ENCODE peak calls at places on chromosome 12, in six cellular contexts. One of them, this sample, is unnamed.
A peak's percentile ranks its signal among the peaks of the same experiment; 100 is the strongest.

GRCh38 chr12:125185740-125186470 is 120.7 kb downstream of the AACS start:
- DNase-seq in pons: peak; percentile 68
- DNase-seq in NCI-H1436: peak; percentile 80
- DNase-seq in lung: peak; percentile 61
- DNase-seq in ELF-1: peak; percentile 82
- DNase-seq in SW 1271: no peak
- DNase-seq in this sample: no peak

GRCh38 chr12:62660763-62661162 is 194.1 kb downstream of the MON2 start:
- DNase-seq in NCI-H1436: no peak
- DNase-seq in pons: no peak
- DNase-seq in ELF-1: no peak
- DNase-seq in lung: no peak
- DNase-seq in SW 1271: peak; percentile 49
- DNase-seq in this sample: peak; percentile 15

GRCh38 chr12:78759387-78759786 is 105.2 kb upstream of the SYT1 start:
- DNase-seq in lung: no peak
- DNase-seq in pons: no peak
- DNase-seq in ELF-1: peak; percentile 5
- DNase-seq in NCI-H1436: no peak
- DNase-seq in SW 1271: no peak
- DNase-seq in this sample: no peak

GRCh38 chr12:90940872-90941499 is 14.0 kb downstream of the CCER1 start:
- DNase-seq in lung: no peak
- DNase-seq in NCI-H1436: peak; percentile 10
- DNase-seq in ELF-1: no peak
- DNase-seq in SW 1271: peak; percentile 3
- DNase-seq in pons: peak; percentile 17
- DNase-seq in this sample: no peak

GRCh38 chr12:52201520-52201839 is 9.7 kb upstream of the KRT80 start:
- DNase-seq in ELF-1: no peak
- DNase-seq in NCI-H1436: no peak
- DNase-seq in pons: no peak
- DNase-seq in SW 1271: no peak
- DNase-seq in lung: no peak
- DNase-seq in this sample: no peak

GRCh38 chr12:50201987-50202521 is 34.9 kb upstream of the CERS5 start:
- DNase-seq in SW 1271: peak; percentile 65
- DNase-seq in lung: no peak
- DNase-seq in NCI-H1436: no peak
- DNase-seq in ELF-1: peak; percentile 80
- DNase-seq in pons: no peak
- DNase-seq in this sample: peak; percentile 83

GRCh38 chr12:20300457-20300856 is 67.9 kb upstream of the PDE3A start:
- DNase-seq in ELF-1: no peak
- DNase-seq in SW 1271: no peak
- DNase-seq in NCI-H1436: no peak
- DNase-seq in lung: no peak
- DNase-seq in pons: no peak
- DNase-seq in this sample: no peak

GRCh38 chr12:26940820-26941219 is 2.5 kb downstream of the FGFR1OP2 start:
- DNase-seq in ELF-1: no peak
- DNase-seq in pons: no peak
- DNase-seq in lung: no peak
- DNase-seq in NCI-H1436: no peak
- DNase-seq in SW 1271: no peak
- DNase-seq in this sample: no peak

GRCh38 chr12:67650528-67651379 is 2.2 kb downstream of the DYRK2 start:
- DNase-seq in ELF-1: peak; percentile 28
- DNase-seq in NCI-H1436: no peak
- DNase-seq in pons: no peak
- DNase-seq in lung: no peak
- DNase-seq in SW 1271: no peak
- DNase-seq in this sample: no peak

GRCh38 chr12:58433969-58434368 is 486.3 kb downstream of the LRIG3 start:
- DNase-seq in SW 1271: no peak
- DNase-seq in pons: no peak
- DNase-seq in NCI-H1436: no peak
- DNase-seq in lung: no peak
- DNase-seq in ELF-1: no peak
- DNase-seq in this sample: no peak

GRCh38 chr12:10406725-10407124 is 2.8 kb downstream of the KLRC4 start:
- DNase-seq in lung: no peak
- DNase-seq in SW 1271: no peak
- DNase-seq in ELF-1: no peak
- DNase-seq in pons: no peak
- DNase-seq in NCI-H1436: no peak
- DNase-seq in this sample: no peak

GRCh38 chr12:42560977-42561376 is 28.6 kb downstream of the PRICKLE1 start:
- DNase-seq in pons: no peak
- DNase-seq in ELF-1: no peak
- DNase-seq in lung: no peak
- DNase-seq in NCI-H1436: no peak
- DNase-seq in SW 1271: no peak
- DNase-seq in this sample: no peak

GRCh38 chr12:11959117-11959823 is 111.5 kb upstream of the BCL2L14 start:
- DNase-seq in pons: no peak
- DNase-seq in SW 1271: no peak
- DNase-seq in lung: no peak
- DNase-seq in ELF-1: no peak
- DNase-seq in NCI-H1436: no peak
- DNase-seq in this sample: no peak

GRCh38 chr12:69243099-69244084 is 4.0 kb downstream of the CPSF6 start:
- DNase-seq in SW 1271: no peak
- DNase-seq in ELF-1: no peak
- DNase-seq in NCI-H1436: no peak
- DNase-seq in lung: no peak
- DNase-seq in pons: no peak
- DNase-seq in this sample: no peak

GRCh38 chr12:5201554-5202243 is 158.0 kb downstream of the KCNA5 start:
- DNase-seq in ELF-1: peak; percentile 92
- DNase-seq in SW 1271: no peak
- DNase-seq in pons: no peak
- DNase-seq in lung: no peak
- DNase-seq in NCI-H1436: no peak
- DNase-seq in this sample: no peak

GRCh38 chr12:121628037-121628436 is 1.7 kb downstream of the ORAI1 start:
- DNase-seq in NCI-H1436: no peak
- DNase-seq in pons: no peak
- DNase-seq in SW 1271: no peak
- DNase-seq in ELF-1: no peak
- DNase-seq in lung: no peak
- DNase-seq in this sample: no peak

GRCh38 chr12:58095002-58095401 is 153.6 kb downstream of the ATP23 start:
- DNase-seq in SW 1271: no peak
- DNase-seq in ELF-1: no peak
- DNase-seq in lung: no peak
- DNase-seq in NCI-H1436: no peak
- DNase-seq in pons: no peak
- DNase-seq in this sample: no peak

GRCh38 chr12:112406519-112407488 is 2.6 kb downstream of the RPL6 start:
- DNase-seq in NCI-H1436: no peak
- DNase-seq in lung: no peak
- DNase-seq in SW 1271: no peak
- DNase-seq in pons: no peak
- DNase-seq in ELF-1: no peak
- DNase-seq in this sample: no peak

GRCh38 chr12:102891756-102892155 is 25.3 kb downstream of the PAH start:
- DNase-seq in SW 1271: no peak
- DNase-seq in pons: no peak
- DNase-seq in lung: no peak
- DNase-seq in ELF-1: peak; percentile 61
- DNase-seq in NCI-H1436: no peak
- DNase-seq in this sample: no peak

GRCh38 chr12:5072326-5072725 is 28.6 kb downstream of the KCNA5 start:
- DNase-seq in ELF-1: no peak
- DNase-seq in lung: no peak
- DNase-seq in pons: no peak
- DNase-seq in SW 1271: no peak
- DNase-seq in NCI-H1436: no peak
- DNase-seq in this sample: no peak

GRCh38 chr12:57887631-57888406 is 41.3 kb upstream of the CTDSP2 start:
- DNase-seq in pons: no peak
- DNase-seq in SW 1271: no peak
- DNase-seq in ELF-1: peak; percentile 38
- DNase-seq in NCI-H1436: no peak
- DNase-seq in lung: peak; percentile 33
- DNase-seq in this sample: no peak

GRCh38 chr12:54300732-54301427 is at the start of gene NFE2:
- DNase-seq in ELF-1: peak; percentile 98
- DNase-seq in SW 1271: no peak
- DNase-seq in NCI-H1436: peak; percentile 33
- DNase-seq in lung: peak; percentile 71
- DNase-seq in pons: no peak
- DNase-seq in this sample: no peak

GRCh38 chr12:87667378-87667777 is 361.8 kb downstream of the C12orf50 start:
- DNase-seq in ELF-1: no peak
- DNase-seq in lung: no peak
- DNase-seq in pons: peak; percentile 11
- DNase-seq in NCI-H1436: no peak
- DNase-seq in SW 1271: no peak
- DNase-seq in this sample: no peak

GRCh38 chr12:105204916-105205315 is 31.1 kb downstream of the APPL2 start:
- DNase-seq in pons: no peak
- DNase-seq in lung: no peak
- DNase-seq in ELF-1: no peak
- DNase-seq in SW 1271: no peak
- DNase-seq in NCI-H1436: no peak
- DNase-seq in this sample: no peak

GRCh38 chr12:75774309-75775052 is 257.1 kb downstream of the PHLDA1 start:
- DNase-seq in SW 1271: no peak
- DNase-seq in ELF-1: no peak
- DNase-seq in NCI-H1436: no peak
- DNase-seq in lung: no peak
- DNase-seq in pons: no peak
- DNase-seq in this sample: no peak

GRCh38 chr12:49200882-49201594 is 12.2 kb upstream of the TUBA1A start:
- DNase-seq in SW 1271: no peak
- DNase-seq in ELF-1: no peak
- DNase-seq in NCI-H1436: peak; percentile 92
- DNase-seq in lung: no peak
- DNase-seq in pons: peak; percentile 73
- DNase-seq in this sample: no peak

GRCh38 chr12:7059780-7060179 is 738 bp upstream of the C1S start:
- DNase-seq in SW 1271: no peak
- DNase-seq in lung: no peak
- DNase-seq in pons: no peak
- DNase-seq in ELF-1: no peak
- DNase-seq in NCI-H1436: no peak
- DNase-seq in this sample: no peak

GRCh38 chr12:1356285-1356684 is 238.1 kb downstream of the FBXL14 start:
- DNase-seq in NCI-H1436: no peak
- DNase-seq in lung: no peak
- DNase-seq in ELF-1: no peak
- DNase-seq in pons: no peak
- DNase-seq in SW 1271: no peak
- DNase-seq in this sample: no peak

GRCh38 chr12:132284618-132285310 is 44.6 kb downstream of the GALNT9 start:
- DNase-seq in ELF-1: no peak
- DNase-seq in lung: no peak
- DNase-seq in pons: no peak
- DNase-seq in SW 1271: no peak
- DNase-seq in NCI-H1436: no peak
- DNase-seq in this sample: peak; percentile 30

GRCh38 chr12:116832353-116832752 is 48.9 kb downstream of the HRK start:
- DNase-seq in lung: no peak
- DNase-seq in ELF-1: no peak
- DNase-seq in SW 1271: no peak
- DNase-seq in pons: no peak
- DNase-seq in NCI-H1436: no peak
- DNase-seq in this sample: no peak

GRCh38 chr12:14199455-14200199 is 165.9 kb upstream of the ATF7IP start:
- DNase-seq in pons: no peak
- DNase-seq in SW 1271: no peak
- DNase-seq in ELF-1: no peak
- DNase-seq in lung: no peak
- DNase-seq in NCI-H1436: no peak
- DNase-seq in this sample: no peak

GRCh38 chr12:107818984-107819383 is 44.5 kb downstream of the ASCL4 start:
- DNase-seq in ELF-1: no peak
- DNase-seq in lung: no peak
- DNase-seq in SW 1271: no peak
- DNase-seq in pons: no peak
- DNase-seq in NCI-H1436: no peak
- DNase-seq in this sample: no peak

GRCh38 chr12:67382206-67382871 is 113.2 kb downstream of the CAND1 start:
- DNase-seq in SW 1271: no peak
- DNase-seq in NCI-H1436: no peak
- DNase-seq in pons: no peak
- DNase-seq in ELF-1: no peak
- DNase-seq in lung: no peak
- DNase-seq in this sample: no peak

GRCh38 chr12:58896278-58896677 is 24.0 kb downstream of the LRIG3 start:
- DNase-seq in lung: no peak
- DNase-seq in pons: no peak
- DNase-seq in NCI-H1436: no peak
- DNase-seq in ELF-1: no peak
- DNase-seq in SW 1271: no peak
- DNase-seq in this sample: no peak

GRCh38 chr12:49783917-49784676 is 42.7 kb downstream of the TMBIM6 start:
- DNase-seq in SW 1271: no peak
- DNase-seq in ELF-1: no peak
- DNase-seq in pons: peak; percentile 58
- DNase-seq in NCI-H1436: no peak
- DNase-seq in lung: no peak
- DNase-seq in this sample: no peak

GRCh38 chr12:67096533-67097318 is 172.4 kb upstream of the CAND1 start:
- DNase-seq in lung: no peak
- DNase-seq in ELF-1: no peak
- DNase-seq in SW 1271: no peak
- DNase-seq in pons: no peak
- DNase-seq in NCI-H1436: no peak
- DNase-seq in this sample: no peak

GRCh38 chr12:43271659-43272058 is 280.3 kb downstream of the ADAMTS20 start:
- DNase-seq in pons: no peak
- DNase-seq in lung: no peak
- DNase-seq in ELF-1: no peak
- DNase-seq in NCI-H1436: no peak
- DNase-seq in SW 1271: no peak
- DNase-seq in this sample: no peak

GRCh38 chr12:12267801-12268200 is 957 bp upstream of the LRP6 start:
- DNase-seq in NCI-H1436: no peak
- DNase-seq in ELF-1: peak; percentile 44
- DNase-seq in pons: no peak
- DNase-seq in SW 1271: no peak
- DNase-seq in lung: no peak
- DNase-seq in this sample: no peak

GRCh38 chr12:52867636-52868035 is 18.8 kb upstream of the KRT78 start:
- DNase-seq in pons: no peak
- DNase-seq in NCI-H1436: no peak
- DNase-seq in SW 1271: no peak
- DNase-seq in lung: no peak
- DNase-seq in ELF-1: no peak
- DNase-seq in this sample: no peak